ENCODE peak calls at places on chromosomes 5 and 9, in five cellular contexts. Y is activated T-cell treated with anti-CD3 and anti-CD28 coated beads, Interleukin-2, amount 50 U/mL, for 72 hours; J is kidney tubule cell; H is iPS-NIHi11; T is GM20000. V is an unnamed sample.

GRCh38 chr5:176416965-176417364 is 626 bp upstream of the CLTB start:
- DNase-seq in Y (no peak), J (no peak), H (no peak), T (no peak), V (no peak)

GRCh38 chr5:123089971-123090640 is 1.1 kb downstream of the PRDM6 start:
- DNase-seq in Y (no peak), J (peak; percentile 49), H (peak; percentile 60), T (peak; percentile 65), V (no peak)

GRCh38 chr5:60972225-60972624 is 27.2 kb downstream of the NDUFAF2 start:
- DNase-seq in Y (peak; percentile 56), J (peak; percentile 63), H (no peak), T (no peak), V (no peak)

GRCh38 chr9:127700140-127700539 is 6.6 kb upstream of the CFAP157 start:
- DNase-seq in Y (no peak), J (no peak), H (no peak), T (no peak), V (no peak)

GRCh38 chr9:91886433-91887031 is 63.5 kb downstream of the ROR2 start:
- DNase-seq in Y (no peak), J (no peak), H (peak; percentile 59), T (no peak), V (no peak)

GRCh38 chr9:124844291-124844690 is 9.0 kb upstream of the WDR38 start:
- DNase-seq in Y (no peak), J (no peak), H (no peak), T (no peak), V (no peak)

GRCh38 chr9:89466451-89467277 is 31.2 kb downstream of the SEMA4D start:
- DNase-seq in Y (peak; percentile 70), J (peak; percentile 98), H (no peak), T (peak; percentile 79), V (no peak)

GRCh38 chr5:170389250-170389902 is at the start of gene KCNMB1:
- DNase-seq in Y (no peak), J (no peak), H (peak; percentile 62), T (no peak), V (no peak)

GRCh38 chr5:74285876-74286275 is 354.7 kb downstream of the ENC1 start:
- DNase-seq in Y (no peak), J (no peak), H (no peak), T (no peak), V (no peak)

GRCh38 chr5:98106116-98107088 is 667.1 kb upstream of the RGMB start:
- DNase-seq in Y (no peak), J (no peak), H (no peak), T (no peak), V (no peak)

GRCh38 chr5:157290156-157290980 is 24.4 kb downstream of the CYFIP2 start:
- DNase-seq in Y (no peak), J (peak; percentile 90), H (no peak), T (no peak), V (no peak)

GRCh38 chr5:108046955-108047670 is 334.8 kb downstream of the FBXL17 start:
- DNase-seq in Y (no peak), J (no peak), H (peak; percentile 14), T (no peak), V (no peak)

GRCh38 chr9:134546231-134546731 is 95.3 kb upstream of the COL5A1 start:
- DNase-seq in Y (no peak), J (no peak), H (no peak), T (no peak), V (no peak)

GRCh38 chr5:32605766-32606152 is 20.4 kb downstream of the SUB1 start:
- DNase-seq in Y (no peak), J (no peak), H (no peak), T (no peak), V (no peak)

GRCh38 chr5:95669540-95669939 is 13.3 kb downstream of the SPATA9 start:
- DNase-seq in Y (no peak), J (peak; percentile 50), H (no peak), T (no peak), V (no peak)

GRCh38 chr9:130689937-130690700 is 3.5 kb upstream of the EXOSC2 start:
- DNase-seq in Y (no peak), J (peak; percentile 89), H (peak; percentile 74), T (no peak), V (no peak)

GRCh38 chr5:179239256-179240135 is 105.8 kb downstream of the ADAMTS2 start:
- DNase-seq in Y (no peak), J (no peak), H (no peak), T (no peak), V (no peak)

GRCh38 chr9:85569988-85570387 is 171.8 kb downstream of the AGTPBP1 start:
- DNase-seq in Y (no peak), J (no peak), H (no peak), T (no peak), V (no peak)

GRCh38 chr9:71746023-71746752 is 22.1 kb downstream of the CEMIP2 start:
- DNase-seq in Y (no peak), J (no peak), H (no peak), T (no peak), V (no peak)

GRCh38 chr9:133609311-133610098 is at the start of gene FAM163B:
- DNase-seq in Y (peak; percentile 41), J (peak; percentile 16), H (peak; percentile 98), T (no peak), V (no peak)

GRCh38 chr5:57887851-57888621 is 405.4 kb upstream of the ACTBL2 start:
- DNase-seq in Y (no peak), J (peak; percentile 78), H (peak; percentile 52), T (no peak), V (no peak)

GRCh38 chr5:154446183-154447073 is 631 bp downstream of the SAP30L start:
- DNase-seq in Y (peak; percentile 51), J (peak; percentile 55), H (peak; percentile 71), T (peak; percentile 75), V (no peak)

GRCh38 chr5:140497897-140498296 is 49.6 kb upstream of the EIF4EBP3 start:
- DNase-seq in Y (no peak), J (peak; percentile 74), H (no peak), T (no peak), V (no peak)

GRCh38 chr5:59598547-59598874 is 295.0 kb downstream of the PDE4D start:
- DNase-seq in Y (no peak), J (peak; percentile 49), H (no peak), T (peak; percentile 8), V (no peak)

GRCh38 chr5:160685219-160685618 is 166.8 kb downstream of the ATP10B start:
- DNase-seq in Y (no peak), J (peak; percentile 50), H (no peak), T (no peak), V (no peak)

GRCh38 chr9:74760031-74760700 is 127.6 kb downstream of the TRPM6 start:
- DNase-seq in Y (no peak), J (peak; percentile 95), H (no peak), T (no peak), V (no peak)

GRCh38 chr5:54595724-54596123 is 78.2 kb downstream of the SNX18 start:
- DNase-seq in Y (no peak), J (no peak), H (no peak), T (no peak), V (no peak)